ENCODE peak calls at places on chromosomes 5 and 9, in ten cellular contexts. One of them, this sample, is unnamed.
A peak's percentile ranks its signal among the peaks of the same experiment; 100 is the strongest.

GRCh38 chr9:86801246-86801645 is 146.1 kb downstream of the GAS1 start:
- DNase-seq in BE2C: no peak
- DNase-seq in astrocyte: no peak
- DNase-seq in spleen: no peak
- DNase-seq in GM12865: no peak
- DNase-seq in cardiac fibroblast: peak; percentile 64
- DNase-seq in MM.1S: no peak
- DNase-seq in psoas muscle: no peak
- DNase-seq in ovary: no peak
- DNase-seq in IMR-90: peak; percentile 15
- DNase-seq in this sample: peak; percentile 33

GRCh38 chr5:139901971-139902370 is 106.4 kb downstream of the PSD2 start:
- DNase-seq in spleen: peak; percentile 50
- DNase-seq in MM.1S: no peak
- DNase-seq in IMR-90: no peak
- DNase-seq in psoas muscle: no peak
- DNase-seq in ovary: no peak
- DNase-seq in cardiac fibroblast: no peak
- DNase-seq in BE2C: no peak
- DNase-seq in astrocyte: no peak
- DNase-seq in GM12865: no peak
- DNase-seq in this sample: no peak

GRCh38 chr5:166032601-166033000 is 2258.8 kb upstream of the WWC1 start:
- DNase-seq in MM.1S: no peak
- DNase-seq in ovary: no peak
- DNase-seq in psoas muscle: no peak
- DNase-seq in GM12865: no peak
- DNase-seq in astrocyte: no peak
- DNase-seq in spleen: no peak
- DNase-seq in IMR-90: no peak
- DNase-seq in cardiac fibroblast: no peak
- DNase-seq in BE2C: no peak
- DNase-seq in this sample: no peak

GRCh38 chr9:109085510-109085909 is 34.2 kb downstream of the TMEM245 start:
- DNase-seq in ovary: no peak
- DNase-seq in psoas muscle: no peak
- DNase-seq in spleen: no peak
- DNase-seq in astrocyte: no peak
- DNase-seq in cardiac fibroblast: no peak
- DNase-seq in GM12865: no peak
- DNase-seq in IMR-90: no peak
- DNase-seq in BE2C: no peak
- DNase-seq in MM.1S: no peak
- DNase-seq in this sample: no peak

GRCh38 chr9:99011161-99011709 is 67.5 kb downstream of the COL15A1 start:
- DNase-seq in astrocyte: peak; percentile 54
- DNase-seq in IMR-90: peak; percentile 48
- DNase-seq in ovary: no peak
- DNase-seq in MM.1S: no peak
- DNase-seq in psoas muscle: no peak
- DNase-seq in cardiac fibroblast: no peak
- DNase-seq in spleen: no peak
- DNase-seq in BE2C: no peak
- DNase-seq in GM12865: no peak
- DNase-seq in this sample: no peak

GRCh38 chr5:178536541-178537466 is 53.4 kb downstream of the COL23A1 start:
- DNase-seq in BE2C: no peak
- DNase-seq in cardiac fibroblast: no peak
- DNase-seq in MM.1S: no peak
- DNase-seq in IMR-90: no peak
- DNase-seq in ovary: no peak
- DNase-seq in astrocyte: no peak
- DNase-seq in GM12865: no peak
- DNase-seq in psoas muscle: no peak
- DNase-seq in spleen: peak; percentile 59
- DNase-seq in this sample: no peak

GRCh38 chr5:141867139-141867538 is 11.1 kb downstream of the PCDH1 start:
- DNase-seq in GM12865: no peak
- DNase-seq in astrocyte: no peak
- DNase-seq in IMR-90: no peak
- DNase-seq in MM.1S: no peak
- DNase-seq in cardiac fibroblast: no peak
- DNase-seq in ovary: no peak
- DNase-seq in BE2C: no peak
- DNase-seq in psoas muscle: no peak
- DNase-seq in spleen: peak; percentile 22
- DNase-seq in this sample: no peak

GRCh38 chr9:135082536-135082935 is 4.9 kb upstream of the OLFM1 start:
- DNase-seq in cardiac fibroblast: no peak
- DNase-seq in astrocyte: no peak
- DNase-seq in MM.1S: no peak
- DNase-seq in spleen: peak; percentile 29
- DNase-seq in ovary: no peak
- DNase-seq in IMR-90: no peak
- DNase-seq in BE2C: no peak
- DNase-seq in GM12865: no peak
- DNase-seq in psoas muscle: no peak
- DNase-seq in this sample: no peak

GRCh38 chr5:10474521-10475075 is 32.9 kb downstream of the ROPN1L start:
- DNase-seq in ovary: no peak
- DNase-seq in BE2C: no peak
- DNase-seq in IMR-90: peak; percentile 60
- DNase-seq in psoas muscle: no peak
- DNase-seq in astrocyte: peak; percentile 80
- DNase-seq in MM.1S: no peak
- DNase-seq in spleen: peak; percentile 23
- DNase-seq in GM12865: no peak
- DNase-seq in cardiac fibroblast: no peak
- DNase-seq in this sample: peak; percentile 38

GRCh38 chr9:37034938-37035471 is 937 bp upstream of the PAX5 start:
- DNase-seq in MM.1S: no peak
- DNase-seq in astrocyte: no peak
- DNase-seq in ovary: no peak
- DNase-seq in spleen: peak; percentile 80
- DNase-seq in BE2C: no peak
- DNase-seq in IMR-90: no peak
- DNase-seq in psoas muscle: no peak
- DNase-seq in cardiac fibroblast: no peak
- DNase-seq in GM12865: peak; percentile 42
- DNase-seq in this sample: no peak

GRCh38 chr5:140566665-140567064 is 2.0 kb downstream of the SLC35A4 start:
- DNase-seq in ovary: no peak
- DNase-seq in IMR-90: no peak
- DNase-seq in GM12865: no peak
- DNase-seq in spleen: no peak
- DNase-seq in astrocyte: no peak
- DNase-seq in psoas muscle: no peak
- DNase-seq in MM.1S: no peak
- DNase-seq in BE2C: no peak
- DNase-seq in cardiac fibroblast: no peak
- DNase-seq in this sample: no peak

GRCh38 chr9:137318976-137319375 is 16.9 kb upstream of the NRARP start:
- DNase-seq in spleen: peak; percentile 86
- DNase-seq in psoas muscle: no peak
- DNase-seq in astrocyte: no peak
- DNase-seq in IMR-90: peak; percentile 5
- DNase-seq in GM12865: no peak
- DNase-seq in ovary: peak; percentile 23
- DNase-seq in MM.1S: no peak
- DNase-seq in cardiac fibroblast: no peak
- DNase-seq in BE2C: peak; percentile 24
- DNase-seq in this sample: peak; percentile 53
- TF ChIP-seq CTCF in spleen: peak; percentile 43
- TF ChIP-seq CTCF in psoas muscle: peak; percentile 45
- TF ChIP-seq CTCF in astrocyte: peak; percentile 3
- TF ChIP-seq CTCF in IMR-90: peak; percentile 19
- TF ChIP-seq CTCF in GM12865: no peak
- TF ChIP-seq CTCF in ovary: no peak
- TF ChIP-seq CTCF in MM.1S: no peak
- TF ChIP-seq CTCF in cardiac fibroblast: peak; percentile 63
- TF ChIP-seq CTCF in BE2C: no peak
- TF ChIP-seq CTCF in this sample: peak; percentile 12

GRCh38 chr9:131162886-131163285 is 37.5 kb downstream of the NUP214 start:
- DNase-seq in cardiac fibroblast: no peak
- DNase-seq in spleen: no peak
- DNase-seq in GM12865: no peak
- DNase-seq in BE2C: no peak
- DNase-seq in MM.1S: no peak
- DNase-seq in ovary: no peak
- DNase-seq in astrocyte: no peak
- DNase-seq in IMR-90: no peak
- DNase-seq in psoas muscle: no peak
- DNase-seq in this sample: no peak

GRCh38 chr9:131165523-131165922 is 40.1 kb downstream of the NUP214 start:
- DNase-seq in MM.1S: no peak
- DNase-seq in GM12865: no peak
- DNase-seq in BE2C: no peak
- DNase-seq in ovary: no peak
- DNase-seq in cardiac fibroblast: no peak
- DNase-seq in astrocyte: no peak
- DNase-seq in spleen: no peak
- DNase-seq in IMR-90: no peak
- DNase-seq in psoas muscle: no peak
- DNase-seq in this sample: no peak

GRCh38 chr9:131169567-131169966 is 44.2 kb downstream of the NUP214 start:
- DNase-seq in IMR-90: no peak
- DNase-seq in GM12865: no peak
- DNase-seq in BE2C: no peak
- DNase-seq in psoas muscle: no peak
- DNase-seq in spleen: no peak
- DNase-seq in cardiac fibroblast: no peak
- DNase-seq in astrocyte: no peak
- DNase-seq in MM.1S: peak; percentile 58
- DNase-seq in ovary: no peak
- DNase-seq in this sample: no peak

GRCh38 chr9:131167146-131167692 is 41.8 kb downstream of the NUP214 start:
- DNase-seq in ovary: no peak
- DNase-seq in BE2C: no peak
- DNase-seq in cardiac fibroblast: peak; percentile 5
- DNase-seq in psoas muscle: no peak
- DNase-seq in astrocyte: no peak
- DNase-seq in spleen: no peak
- DNase-seq in GM12865: no peak
- DNase-seq in IMR-90: no peak
- DNase-seq in MM.1S: no peak
- DNase-seq in this sample: peak; percentile 7

GRCh38 chr9:131167936-131168335 is 42.5 kb downstream of the NUP214 start:
- DNase-seq in astrocyte: no peak
- DNase-seq in IMR-90: no peak
- DNase-seq in ovary: no peak
- DNase-seq in MM.1S: no peak
- DNase-seq in cardiac fibroblast: no peak
- DNase-seq in spleen: no peak
- DNase-seq in GM12865: no peak
- DNase-seq in psoas muscle: no peak
- DNase-seq in BE2C: no peak
- DNase-seq in this sample: no peak
- H3K4me3 ChIP-seq in astrocyte: no peak overlapping the region
- H3K4me3 ChIP-seq in IMR-90: no peak overlapping the region
- H3K4me3 ChIP-seq in ovary: no peak overlapping the region
- H3K4me3 ChIP-seq in MM.1S: no peak overlapping the region
- H3K4me3 ChIP-seq in cardiac fibroblast: no peak overlapping the region
- H3K4me3 ChIP-seq in spleen: no peak overlapping the region
- H3K4me3 ChIP-seq in GM12865: no peak overlapping the region
- H3K4me3 ChIP-seq in psoas muscle: no peak overlapping the region
- H3K4me3 ChIP-seq in BE2C: no peak overlapping the region
- H3K4me3 ChIP-seq in this sample: no peak overlapping the region

GRCh38 chr5:32584651-32585050 is 706 bp upstream of the SUB1 start:
- DNase-seq in IMR-90: no peak
- DNase-seq in cardiac fibroblast: no peak
- DNase-seq in ovary: no peak
- DNase-seq in BE2C: no peak
- DNase-seq in psoas muscle: no peak
- DNase-seq in GM12865: peak; percentile 21
- DNase-seq in MM.1S: no peak
- DNase-seq in spleen: no peak
- DNase-seq in astrocyte: no peak
- DNase-seq in this sample: no peak

GRCh38 chr5:32585122-32585445 is 273 bp upstream of the SUB1 start:
- DNase-seq in IMR-90: no peak
- DNase-seq in BE2C: no peak
- DNase-seq in GM12865: no peak
- DNase-seq in astrocyte: no peak
- DNase-seq in cardiac fibroblast: no peak
- DNase-seq in MM.1S: no peak
- DNase-seq in spleen: no peak
- DNase-seq in ovary: no peak
- DNase-seq in psoas muscle: no peak
- DNase-seq in this sample: no peak

GRCh38 chr5:32587067-32587551 is 1.8 kb downstream of the SUB1 start:
- DNase-seq in cardiac fibroblast: no peak
- DNase-seq in MM.1S: peak; percentile 30
- DNase-seq in spleen: no peak
- DNase-seq in ovary: no peak
- DNase-seq in GM12865: no peak
- DNase-seq in astrocyte: no peak
- DNase-seq in psoas muscle: no peak
- DNase-seq in BE2C: no peak
- DNase-seq in IMR-90: no peak
- DNase-seq in this sample: no peak

GRCh38 chr5:32586251-32586642 is 890 bp downstream of the SUB1 start:
- DNase-seq in spleen: no peak
- DNase-seq in MM.1S: peak; percentile 72
- DNase-seq in cardiac fibroblast: no peak
- DNase-seq in BE2C: no peak
- DNase-seq in ovary: no peak
- DNase-seq in GM12865: no peak
- DNase-seq in IMR-90: no peak
- DNase-seq in psoas muscle: no peak
- DNase-seq in astrocyte: no peak
- DNase-seq in this sample: no peak

GRCh38 chr5:32585446-32586250 is at the start of gene SUB1:
- DNase-seq in cardiac fibroblast: peak; percentile 93
- DNase-seq in GM12865: peak; percentile 96
- DNase-seq in psoas muscle: peak; percentile 94
- DNase-seq in BE2C: peak; percentile 96
- DNase-seq in MM.1S: peak; percentile 97
- DNase-seq in IMR-90: peak; percentile 90
- DNase-seq in astrocyte: peak; percentile 78
- DNase-seq in spleen: peak; percentile 98
- DNase-seq in ovary: peak; percentile 94
- DNase-seq in this sample: peak; percentile 97
- TF ChIP-seq CTCF in cardiac fibroblast: no peak
- TF ChIP-seq CTCF in GM12865: no peak
- TF ChIP-seq CTCF in psoas muscle: no peak
- TF ChIP-seq CTCF in BE2C: no peak
- TF ChIP-seq CTCF in MM.1S: no peak
- TF ChIP-seq CTCF in IMR-90: peak; percentile 18
- TF ChIP-seq CTCF in astrocyte: no peak
- TF ChIP-seq CTCF in spleen: no peak
- TF ChIP-seq CTCF in ovary: no peak
- TF ChIP-seq CTCF in this sample: no peak

DNA sequence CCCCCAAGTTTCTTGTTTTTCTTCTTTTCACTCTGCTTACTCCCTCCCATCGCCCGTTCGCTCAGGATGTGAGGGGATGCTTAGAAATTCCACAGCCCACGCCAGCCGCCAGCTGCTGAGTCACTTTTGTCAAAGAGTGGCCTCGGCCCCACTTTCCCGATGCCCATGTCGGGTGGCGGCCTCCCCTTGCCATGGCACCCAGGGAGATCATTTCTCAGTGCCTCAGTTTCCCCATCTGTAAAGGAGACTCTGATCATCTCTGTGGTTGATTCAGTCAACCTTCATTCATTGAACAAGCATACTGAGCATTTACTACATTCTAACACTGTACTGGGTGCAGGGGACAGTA is 362 bp upstream of the PDGFRB start:
- DNase-seq in IMR-90: no peak
- DNase-seq in ovary: no peak
- DNase-seq in astrocyte: no peak
- DNase-seq in MM.1S: no peak
- DNase-seq in psoas muscle: no peak
- DNase-seq in GM12865: no peak
- DNase-seq in spleen: no peak
- DNase-seq in cardiac fibroblast: no peak
- DNase-seq in BE2C: no peak
- DNase-seq in this sample: no peak
- H3K4me3 ChIP-seq in IMR-90: peak overlapping the region; percentile 76
- H3K4me3 ChIP-seq in ovary: peak overlapping the region; percentile 59
- H3K4me3 ChIP-seq in astrocyte: peak overlapping the region; percentile 68
- H3K4me3 ChIP-seq in MM.1S: peak overlapping the region; percentile 69
- H3K4me3 ChIP-seq in psoas muscle: peak overlapping the region; percentile 63
- H3K4me3 ChIP-seq in GM12865: peak overlapping the region; percentile 33
- H3K4me3 ChIP-seq in spleen: peak overlapping the region; percentile 43
- H3K4me3 ChIP-seq in cardiac fibroblast: peak overlapping the region; percentile 81
- H3K4me3 ChIP-seq in BE2C: peak overlapping the region; percentile 85
- H3K4me3 ChIP-seq in this sample: peak overlapping the region; percentile 99